ENCODE peak calls at places on chromosomes 5 and 9, in eight cellular contexts. Y is prostate gland; A is NK-92 treated with Interleukin-12 subunit alpha and Interleukin-12 subunit beta, amount 100 ng/mL, for 24 hours; O is fibroblast of lung; Z is stimulated activated CD4-positive, alpha-beta T cell treated with anti-CD3 and anti-CD28 coated beads, Interleukin-2, amount 100 ng/mL, for 48 hours; L is MV-4-11; N is HFF-Myc; B is hippocampal formation. W is an unnamed sample.

GRCh38 chr9:130104413-130105193 is 50.9 kb downstream of the GPR107 start:
- DNase-seq in B (no peak), O (no peak), L (peak), Z (no peak), N (no peak), A (no peak), Y (no peak), W (no peak)

GRCh38 chr5:1526151-1526631 is 2.4 kb upstream of the LPCAT1 start:
- DNase-seq in L (no peak), Y (no peak), O (no peak), Z (no peak), B (no peak), A (no peak), N (no peak), W (no peak)

GRCh38 chr5:158796812-158797497 is 302.8 kb downstream of the EBF1 start:
- DNase-seq in L (no peak), Z (no peak), B (no peak), Y (no peak), N (no peak), A (no peak), O (no peak), W (no peak)

GRCh38 chr9:127022913-127023665 is 99.3 kb downstream of the ANGPTL2 start:
- DNase-seq in B (no peak), Z (no peak), N (no peak), L (no peak), Y (peak), O (no peak), A (no peak), W (no peak)

GRCh38 chr9:34463098-34463900 is 4.7 kb downstream of the DNAI1 start:
- DNase-seq in Y (no peak), B (no peak), Z (peak), O (peak), L (peak), N (no peak), A (no peak), W (peak)

GRCh38 chr5:151719228-151719861 is 32.6 kb upstream of the SPARC start:
- DNase-seq in Z (peak), Y (no peak), B (no peak), L (peak), O (peak), N (no peak), A (no peak), W (no peak)

GRCh38 chr9:123807241-123807640 is 122.7 kb downstream of the DENND1A start:
- DNase-seq in B (no peak), N (no peak), A (no peak), Y (no peak), L (no peak), Z (no peak), O (no peak), W (no peak)

GRCh38 chr5:34012791-34013190 is 4.9 kb upstream of the AMACR start:
- DNase-seq in O (peak), B (no peak), N (no peak), Y (no peak), Z (no peak), L (no peak), A (no peak), W (no peak)

GRCh38 chr5:178483620-178484019 is 106.6 kb downstream of the COL23A1 start:
- DNase-seq in O (no peak), N (no peak), L (peak), B (no peak), Y (no peak), Z (peak), A (no peak), W (no peak)

W was measured in fibroblast of the conjunctiva.